ENCODE peak calls at places on chromosomes 13 and 19, in nine cellular contexts. One of them, this sample, is unnamed.
A peak's percentile ranks its signal among the peaks of the same experiment; 100 is the strongest.

GRCh38 chr19:19578241-19578640 is 40.2 kb downstream of the CILP2 start:
- DNase-seq in AG04450: no peak
- DNase-seq in psoas muscle: no peak
- DNase-seq in lower leg skin: no peak
- DNase-seq in cardiac muscle cell: no peak
- DNase-seq in type B pancreatic cell: no peak
- DNase-seq in endothelial cell: no peak
- DNase-seq in sigmoid colon: no peak
- DNase-seq in Calu3: no peak
- DNase-seq in this sample: no peak

GRCh38 chr13:26022538-26023292 is 29.1 kb downstream of the SHISA2 start:
- DNase-seq in AG04450: no peak
- DNase-seq in psoas muscle: peak; percentile 86
- DNase-seq in lower leg skin: peak; percentile 90
- DNase-seq in cardiac muscle cell: peak; percentile 88
- DNase-seq in type B pancreatic cell: no peak
- DNase-seq in endothelial cell: no peak
- DNase-seq in sigmoid colon: no peak
- DNase-seq in Calu3: peak; percentile 83
- DNase-seq in this sample: peak; percentile 78

GRCh38 chr19:6056282-6056741 is 54.0 kb downstream of the RFX2 start:
- DNase-seq in AG04450: no peak
- DNase-seq in psoas muscle: no peak
- DNase-seq in lower leg skin: peak; percentile 87
- DNase-seq in cardiac muscle cell: no peak
- DNase-seq in type B pancreatic cell: peak; percentile 51
- DNase-seq in endothelial cell: no peak
- DNase-seq in sigmoid colon: no peak
- DNase-seq in Calu3: peak; percentile 15
- DNase-seq in this sample: no peak

GRCh38 chr13:67736646-67737420 is 506.7 kb upstream of the PCDH9 start:
- DNase-seq in AG04450: peak; percentile 37
- DNase-seq in psoas muscle: no peak
- DNase-seq in lower leg skin: no peak
- DNase-seq in cardiac muscle cell: peak; percentile 64
- DNase-seq in type B pancreatic cell: no peak
- DNase-seq in endothelial cell: peak; percentile 53
- DNase-seq in sigmoid colon: no peak
- DNase-seq in Calu3: no peak
- DNase-seq in this sample: peak; percentile 68

GRCh38 chr19:42291437-42291815 is 10.5 kb upstream of the PRR19 start:
- DNase-seq in AG04450: no peak
- DNase-seq in psoas muscle: no peak
- DNase-seq in lower leg skin: no peak
- DNase-seq in cardiac muscle cell: no peak
- DNase-seq in type B pancreatic cell: no peak
- DNase-seq in endothelial cell: no peak
- DNase-seq in sigmoid colon: no peak
- DNase-seq in Calu3: no peak
- DNase-seq in this sample: no peak

GRCh38 chr13:25608181-25608580 is 236.4 kb downstream of the ATP8A2 start:
- DNase-seq in AG04450: no peak
- DNase-seq in psoas muscle: no peak
- DNase-seq in lower leg skin: no peak
- DNase-seq in cardiac muscle cell: no peak
- DNase-seq in type B pancreatic cell: no peak
- DNase-seq in endothelial cell: no peak
- DNase-seq in sigmoid colon: no peak
- DNase-seq in Calu3: no peak
- DNase-seq in this sample: no peak

GRCh38 chr13:33806470-33807248 is 11.3 kb upstream of the RFC3 start:
- DNase-seq in AG04450: no peak
- DNase-seq in psoas muscle: no peak
- DNase-seq in lower leg skin: no peak
- DNase-seq in cardiac muscle cell: no peak
- DNase-seq in type B pancreatic cell: no peak
- DNase-seq in endothelial cell: no peak
- DNase-seq in sigmoid colon: no peak
- DNase-seq in Calu3: no peak
- DNase-seq in this sample: no peak

GRCh38 chr13:51261610-51262249 is 39.5 kb downstream of the FAM124A start:
- DNase-seq in AG04450: no peak
- DNase-seq in psoas muscle: no peak
- DNase-seq in lower leg skin: no peak
- DNase-seq in cardiac muscle cell: no peak
- DNase-seq in type B pancreatic cell: no peak
- DNase-seq in endothelial cell: no peak
- DNase-seq in sigmoid colon: peak; percentile 70
- DNase-seq in Calu3: no peak
- DNase-seq in this sample: no peak

GRCh38 chr13:78160793-78161192 is 242.2 kb upstream of the EDNRB start:
- DNase-seq in AG04450: peak; percentile 61
- DNase-seq in psoas muscle: no peak
- DNase-seq in lower leg skin: no peak
- DNase-seq in cardiac muscle cell: no peak
- DNase-seq in type B pancreatic cell: no peak
- DNase-seq in endothelial cell: no peak
- DNase-seq in sigmoid colon: no peak
- DNase-seq in Calu3: no peak
- DNase-seq in this sample: no peak

GRCh38 chr13:31236211-31236786 is 36.5 kb downstream of the B3GLCT start:
- DNase-seq in AG04450: peak; percentile 15
- DNase-seq in psoas muscle: no peak
- DNase-seq in lower leg skin: no peak
- DNase-seq in cardiac muscle cell: peak; percentile 40
- DNase-seq in type B pancreatic cell: no peak
- DNase-seq in endothelial cell: no peak
- DNase-seq in sigmoid colon: no peak
- DNase-seq in Calu3: no peak
- DNase-seq in this sample: peak; percentile 12

GRCh38 chr13:45208132-45208531 is 7.3 kb upstream of the KCTD4 start:
- DNase-seq in AG04450: no peak
- DNase-seq in psoas muscle: no peak
- DNase-seq in lower leg skin: no peak
- DNase-seq in cardiac muscle cell: no peak
- DNase-seq in type B pancreatic cell: no peak
- DNase-seq in endothelial cell: no peak
- DNase-seq in sigmoid colon: no peak
- DNase-seq in Calu3: no peak
- DNase-seq in this sample: no peak

GRCh38 chr13:80469841-80470378 is 129.0 kb upstream of the SPRY2 start:
- DNase-seq in AG04450: no peak
- DNase-seq in psoas muscle: peak; percentile 81
- DNase-seq in lower leg skin: peak; percentile 92
- DNase-seq in cardiac muscle cell: no peak
- DNase-seq in type B pancreatic cell: no peak
- DNase-seq in endothelial cell: no peak
- DNase-seq in sigmoid colon: peak; percentile 96
- DNase-seq in Calu3: no peak
- DNase-seq in this sample: no peak

GRCh38 chr13:35889560-35889959 is 241.6 kb downstream of the DCLK1 start:
- DNase-seq in AG04450: no peak
- DNase-seq in psoas muscle: no peak
- DNase-seq in lower leg skin: no peak
- DNase-seq in cardiac muscle cell: no peak
- DNase-seq in type B pancreatic cell: no peak
- DNase-seq in endothelial cell: no peak
- DNase-seq in sigmoid colon: no peak
- DNase-seq in Calu3: no peak
- DNase-seq in this sample: no peak

GRCh38 chr19:58278156-58279041 is at the start of gene ZNF8:
- DNase-seq in AG04450: peak; percentile 97
- DNase-seq in psoas muscle: peak; percentile 96
- DNase-seq in lower leg skin: peak; percentile 99
- DNase-seq in cardiac muscle cell: peak; percentile 99
- DNase-seq in type B pancreatic cell: peak; percentile 98
- DNase-seq in endothelial cell: peak; percentile 97
- DNase-seq in sigmoid colon: peak; percentile 98
- DNase-seq in Calu3: peak; percentile 99
- DNase-seq in this sample: peak; percentile 80
- TF ChIP-seq CTCF in AG04450: no peak
- TF ChIP-seq CTCF in psoas muscle: no peak
- TF ChIP-seq CTCF in lower leg skin: no peak
- TF ChIP-seq CTCF in cardiac muscle cell: peak; percentile 9
- TF ChIP-seq CTCF in type B pancreatic cell: no peak
- TF ChIP-seq CTCF in endothelial cell: no peak
- TF ChIP-seq CTCF in sigmoid colon: no peak
- TF ChIP-seq CTCF in Calu3: no peak
- TF ChIP-seq CTCF in this sample: no peak

GRCh38 chr19:35995655-35995993 is 636 bp downstream of the SDHAF1 start:
- DNase-seq in AG04450: no peak
- DNase-seq in psoas muscle: peak; percentile 46
- DNase-seq in lower leg skin: peak; percentile 89
- DNase-seq in cardiac muscle cell: peak; percentile 65
- DNase-seq in type B pancreatic cell: no peak
- DNase-seq in endothelial cell: peak; percentile 46
- DNase-seq in sigmoid colon: peak; percentile 90
- DNase-seq in Calu3: peak; percentile 61
- DNase-seq in this sample: no peak
- TF ChIP-seq CTCF in AG04450: no peak
- TF ChIP-seq CTCF in psoas muscle: no peak
- TF ChIP-seq CTCF in lower leg skin: no peak
- TF ChIP-seq CTCF in cardiac muscle cell: no peak
- TF ChIP-seq CTCF in type B pancreatic cell: no peak
- TF ChIP-seq CTCF in endothelial cell: no peak
- TF ChIP-seq CTCF in sigmoid colon: no peak
- TF ChIP-seq CTCF in Calu3: no peak
- TF ChIP-seq CTCF in this sample: no peak

GRCh38 chr19:4505570-4506448 is 12.5 kb downstream of the PLIN4 start:
- DNase-seq in AG04450: no peak
- DNase-seq in psoas muscle: no peak
- DNase-seq in lower leg skin: no peak
- DNase-seq in cardiac muscle cell: no peak
- DNase-seq in type B pancreatic cell: no peak
- DNase-seq in endothelial cell: no peak
- DNase-seq in sigmoid colon: no peak
- DNase-seq in Calu3: no peak
- DNase-seq in this sample: no peak

GRCh38 chr19:4507804-4508203 is 10.5 kb downstream of the PLIN4 start:
- DNase-seq in AG04450: no peak
- DNase-seq in psoas muscle: no peak
- DNase-seq in lower leg skin: no peak
- DNase-seq in cardiac muscle cell: no peak
- DNase-seq in type B pancreatic cell: no peak
- DNase-seq in endothelial cell: no peak
- DNase-seq in sigmoid colon: no peak
- DNase-seq in Calu3: no peak
- DNase-seq in this sample: no peak

GRCh38 chr19:4507150-4507452 is 11.2 kb downstream of the PLIN4 start:
- DNase-seq in AG04450: no peak
- DNase-seq in psoas muscle: no peak
- DNase-seq in lower leg skin: no peak
- DNase-seq in cardiac muscle cell: no peak
- DNase-seq in type B pancreatic cell: no peak
- DNase-seq in endothelial cell: no peak
- DNase-seq in sigmoid colon: no peak
- DNase-seq in Calu3: no peak
- DNase-seq in this sample: no peak

GRCh38 chr19:4504874-4505569 is 13.3 kb downstream of the PLIN4 start:
- DNase-seq in AG04450: no peak
- DNase-seq in psoas muscle: no peak
- DNase-seq in lower leg skin: no peak
- DNase-seq in cardiac muscle cell: no peak
- DNase-seq in type B pancreatic cell: no peak
- DNase-seq in endothelial cell: no peak
- DNase-seq in sigmoid colon: no peak
- DNase-seq in Calu3: no peak
- DNase-seq in this sample: no peak

GRCh38 chr19:4506449-4507149 is 11.7 kb downstream of the PLIN4 start:
- DNase-seq in AG04450: peak; percentile 8
- DNase-seq in psoas muscle: no peak
- DNase-seq in lower leg skin: no peak
- DNase-seq in cardiac muscle cell: no peak
- DNase-seq in type B pancreatic cell: no peak
- DNase-seq in endothelial cell: no peak
- DNase-seq in sigmoid colon: no peak
- DNase-seq in Calu3: no peak
- DNase-seq in this sample: no peak
- TF ChIP-seq CTCF in AG04450: no peak
- TF ChIP-seq CTCF in psoas muscle: no peak
- TF ChIP-seq CTCF in lower leg skin: no peak
- TF ChIP-seq CTCF in cardiac muscle cell: no peak
- TF ChIP-seq CTCF in type B pancreatic cell: peak; percentile 33
- TF ChIP-seq CTCF in endothelial cell: no peak
- TF ChIP-seq CTCF in sigmoid colon: no peak
- TF ChIP-seq CTCF in Calu3: no peak
- TF ChIP-seq CTCF in this sample: no peak

GRCh38 chr19:1286859-1287621 is 1.4 kb downstream of the EFNA2 start:
- DNase-seq in AG04450: no peak
- DNase-seq in psoas muscle: no peak
- DNase-seq in lower leg skin: no peak
- DNase-seq in cardiac muscle cell: no peak
- DNase-seq in type B pancreatic cell: no peak
- DNase-seq in endothelial cell: no peak
- DNase-seq in sigmoid colon: no peak
- DNase-seq in Calu3: no peak
- DNase-seq in this sample: no peak

GRCh38 chr19:1286451-1286858 is 782 bp downstream of the EFNA2 start:
- DNase-seq in AG04450: no peak
- DNase-seq in psoas muscle: no peak
- DNase-seq in lower leg skin: no peak
- DNase-seq in cardiac muscle cell: no peak
- DNase-seq in type B pancreatic cell: no peak
- DNase-seq in endothelial cell: no peak
- DNase-seq in sigmoid colon: no peak
- DNase-seq in Calu3: no peak
- DNase-seq in this sample: no peak

GRCh38 chr19:1284293-1284978 is 1.2 kb upstream of the EFNA2 start:
- DNase-seq in AG04450: no peak
- DNase-seq in psoas muscle: no peak
- DNase-seq in lower leg skin: no peak
- DNase-seq in cardiac muscle cell: no peak
- DNase-seq in type B pancreatic cell: no peak
- DNase-seq in endothelial cell: no peak
- DNase-seq in sigmoid colon: no peak
- DNase-seq in Calu3: no peak
- DNase-seq in this sample: no peak

GRCh38 chr19:1284979-1285736 is 515 bp upstream of the EFNA2 start:
- DNase-seq in AG04450: no peak
- DNase-seq in psoas muscle: no peak
- DNase-seq in lower leg skin: no peak
- DNase-seq in cardiac muscle cell: peak; percentile 25
- DNase-seq in type B pancreatic cell: no peak
- DNase-seq in endothelial cell: no peak
- DNase-seq in sigmoid colon: no peak
- DNase-seq in Calu3: no peak
- DNase-seq in this sample: no peak

DNA sequence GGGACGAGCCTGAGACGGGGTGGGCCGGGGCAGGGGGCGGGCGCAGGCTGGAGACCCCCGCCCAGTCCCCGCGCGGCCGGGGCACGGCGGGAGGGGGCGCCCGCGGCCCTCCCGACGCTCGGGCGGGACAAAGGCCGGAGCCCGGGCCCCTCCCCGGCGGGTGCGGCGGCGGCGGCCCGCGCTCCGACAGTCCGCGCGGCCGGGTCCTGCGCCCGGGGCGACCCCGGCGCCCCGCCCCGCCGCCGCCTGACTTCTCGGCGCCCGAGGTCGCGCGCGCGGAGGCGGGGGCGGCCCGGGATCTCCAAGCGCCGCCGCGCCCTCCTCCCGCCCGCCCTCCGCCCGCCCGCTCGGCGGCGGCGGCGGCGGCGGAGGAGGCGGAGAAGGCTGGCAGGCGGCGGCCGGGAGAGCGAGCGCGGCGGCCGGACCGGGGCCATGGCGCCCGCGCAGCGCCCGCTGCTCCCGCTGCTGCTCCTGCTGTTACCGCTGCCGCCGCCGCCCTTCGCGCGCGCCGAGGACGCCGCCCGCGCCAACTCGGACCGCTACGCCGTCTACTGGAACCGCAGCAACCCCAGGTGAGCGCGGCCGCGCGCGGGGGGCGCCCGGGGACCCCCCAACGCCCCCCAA is at the start of gene EFNA2:
- DNase-seq in AG04450: no peak
- DNase-seq in psoas muscle: no peak
- DNase-seq in lower leg skin: no peak
- DNase-seq in cardiac muscle cell: peak; percentile 58
- DNase-seq in type B pancreatic cell: no peak
- DNase-seq in endothelial cell: no peak
- DNase-seq in sigmoid colon: no peak
- DNase-seq in Calu3: no peak
- DNase-seq in this sample: no peak
- TF ChIP-seq CTCF in AG04450: no peak
- TF ChIP-seq CTCF in psoas muscle: no peak
- TF ChIP-seq CTCF in lower leg skin: no peak
- TF ChIP-seq CTCF in cardiac muscle cell: no peak
- TF ChIP-seq CTCF in type B pancreatic cell: peak; percentile 17
- TF ChIP-seq CTCF in endothelial cell: no peak
- TF ChIP-seq CTCF in sigmoid colon: no peak
- TF ChIP-seq CTCF in Calu3: no peak
- TF ChIP-seq CTCF in this sample: no peak